ENCODE peak calls at places on chromosome 9, in four cellular contexts. A, T, S and B are unnamed samples.

GRCh38 chr9:95511952-95512750 is 4.6 kb downstream of the PTCH1 start:
- DNase-seq in A (no peak), T (peak), S (no peak), B (no peak)

GRCh38 chr9:24479696-24480095 is 66.0 kb downstream of the IZUMO3 start:
- DNase-seq in A (no peak), T (no peak), S (no peak), B (no peak)

GRCh38 chr9:13628526-13628925 is 349.0 kb upstream of the MPDZ start:
- DNase-seq in A (no peak), T (no peak), S (no peak), B (no peak)

GRCh38 chr9:26058111-26058895 is 380.1 kb upstream of the TUSC1 start:
- DNase-seq in A (no peak), T (no peak), S (no peak), B (no peak)

GRCh38 chr9:99092643-99093491 is 12.0 kb upstream of the TGFBR1 start:
- DNase-seq in A (no peak), T (no peak), S (no peak), B (no peak)

GRCh38 chr9:3858961-3859360 is 333.2 kb upstream of the RFX3 start:
- DNase-seq in A (no peak), T (no peak), S (peak), B (no peak)

GRCh38 chr9:13688990-13689600 is 409.6 kb upstream of the MPDZ start:
- DNase-seq in A (no peak), T (peak), S (no peak), B (peak)

GRCh38 chr9:76691761-76692313 is 72.4 kb upstream of the PCA3 start:
- DNase-seq in A (no peak), T (peak), S (no peak), B (peak)

GRCh38 chr9:118643118-118643517 is 726.1 kb downstream of the BRINP1 start:
- DNase-seq in A (no peak), T (no peak), S (peak), B (no peak)

GRCh38 chr9:133658442-133659431 is 22.6 kb downstream of the DBH start:
- DNase-seq in A (peak), T (peak), S (peak), B (peak)

GRCh38 chr9:76677481-76678055 is 86.7 kb upstream of the PCA3 start:
- DNase-seq in A (no peak), T (peak), S (no peak), B (no peak)

GRCh38 chr9:35313911-35314310 is 152.1 kb downstream of the UNC13B start:
- DNase-seq in A (no peak), T (no peak), S (no peak), B (no peak)

GRCh38 chr9:6895754-6896153 is 138.0 kb downstream of the KDM4C start:
- DNase-seq in A (no peak), T (no peak), S (no peak), B (no peak)

GRCh38 chr9:4272141-4272540 is 27.7 kb downstream of the GLIS3 start:
- DNase-seq in A (no peak), T (no peak), S (no peak), B (no peak)

GRCh38 chr9:137456061-137456863 is 2.9 kb downstream of the NSMF start:
- DNase-seq in A (no peak), T (no peak), S (no peak), B (no peak)

GRCh38 chr9:12403721-12404120 is 289.5 kb upstream of the TYRP1 start:
- DNase-seq in A (no peak), T (no peak), S (no peak), B (no peak)

GRCh38 chr9:127176631-127177030 is 54.2 kb upstream of the ANGPTL2 start:
- DNase-seq in A (no peak), T (no peak), S (no peak), B (no peak)

GRCh38 chr9:117775576-117775975 is 71.4 kb downstream of the TLR4 start:
- DNase-seq in A (no peak), T (no peak), S (no peak), B (no peak)

GRCh38 chr9:93057703-93058356 is 671 bp upstream of the SUSD3 start:
- DNase-seq in A (no peak), T (no peak), S (no peak), B (no peak)

GRCh38 chr9:115050002-115050490 is 67.9 kb downstream of the TNC start:
- DNase-seq in A (no peak), T (no peak), S (no peak), B (no peak)

GRCh38 chr9:134570151-134570621 is 71.4 kb upstream of the COL5A1 start:
- DNase-seq in A (peak), T (no peak), S (no peak), B (no peak)

GRCh38 chr9:74803366-74804017 is 84.2 kb downstream of the TRPM6 start:
- DNase-seq in A (no peak), T (no peak), S (peak), B (no peak)

GRCh38 chr9:79700607-79701330 is 129.0 kb downstream of the TLE4 start:
- DNase-seq in A (no peak), T (no peak), S (no peak), B (no peak)

GRCh38 chr9:129006328-129007034 is 21.6 kb downstream of the SH3GLB2 start:
- DNase-seq in A (peak), T (peak), S (peak), B (peak)

GRCh38 chr9:19976226-19976625 is 187.4 kb upstream of the SLC24A2 start:
- DNase-seq in A (no peak), T (no peak), S (no peak), B (no peak)